ENCODE peak calls at places on chromosomes 5 and 9, in four cellular contexts. P is HL-60, N is GM12891, K is K562. X is an unnamed sample.

GRCh38 chr5:35926389-35927051 is 11.9 kb downstream of the CAPSL start:
- DNase-seq in P (peak), N (peak), K (peak), X (no peak)

GRCh38 chr9:78221425-78221824 is 14.4 kb upstream of the CEP78 start:
- DNase-seq in P (no peak), N (no peak), K (no peak), X (no peak)

GRCh38 chr5:93790401-93790800 is 49.0 kb upstream of the POU5F2 start:
- DNase-seq in P (no peak), N (no peak), K (no peak), X (no peak)

GRCh38 chr5:153360860-153361259 is 129.6 kb upstream of the GRIA1 start:
- DNase-seq in P (no peak), N (no peak), K (no peak), X (no peak)

GRCh38 chr5:170105643-170106611 is at the start of gene FOXI1:
- DNase-seq in P (peak), N (no peak), K (peak), X (no peak)

GRCh38 chr5:180160215-180160614 is 48.8 kb downstream of the RASGEF1C start:
- DNase-seq in P (no peak), N (no peak), K (no peak), X (no peak)

GRCh38 chr9:88319936-88320747 is 68.1 kb upstream of the SPIN1 start:
- DNase-seq in P (no peak), N (no peak), K (no peak), X (no peak)

GRCh38 chr9:27792971-27793689 is 219.8 kb upstream of the C9orf72 start:
- DNase-seq in P (no peak), N (no peak), K (no peak), X (no peak)

GRCh38 chr9:109845178-109845577 is 65.2 kb downstream of the PALM2AKAP2 start:
- DNase-seq in P (no peak), N (no peak), K (no peak), X (no peak)

GRCh38 chr9:22026696-22027095 is 17.6 kb upstream of the CDKN2B start:
- DNase-seq in P (no peak), N (no peak), K (no peak), X (no peak)

GRCh38 chr9:115359011-115359780 is 241.2 kb upstream of the TNC start:
- DNase-seq in P (no peak), N (no peak), K (no peak), X (no peak)

GRCh38 chr5:116320486-116320885 is 235.7 kb downstream of the COMMD10 start:
- DNase-seq in P (no peak), N (no peak), K (no peak), X (no peak)
- TF ChIP-seq SPI1 in P (no peak), N (no peak), K (no peak), X (no peak)

DNA sequence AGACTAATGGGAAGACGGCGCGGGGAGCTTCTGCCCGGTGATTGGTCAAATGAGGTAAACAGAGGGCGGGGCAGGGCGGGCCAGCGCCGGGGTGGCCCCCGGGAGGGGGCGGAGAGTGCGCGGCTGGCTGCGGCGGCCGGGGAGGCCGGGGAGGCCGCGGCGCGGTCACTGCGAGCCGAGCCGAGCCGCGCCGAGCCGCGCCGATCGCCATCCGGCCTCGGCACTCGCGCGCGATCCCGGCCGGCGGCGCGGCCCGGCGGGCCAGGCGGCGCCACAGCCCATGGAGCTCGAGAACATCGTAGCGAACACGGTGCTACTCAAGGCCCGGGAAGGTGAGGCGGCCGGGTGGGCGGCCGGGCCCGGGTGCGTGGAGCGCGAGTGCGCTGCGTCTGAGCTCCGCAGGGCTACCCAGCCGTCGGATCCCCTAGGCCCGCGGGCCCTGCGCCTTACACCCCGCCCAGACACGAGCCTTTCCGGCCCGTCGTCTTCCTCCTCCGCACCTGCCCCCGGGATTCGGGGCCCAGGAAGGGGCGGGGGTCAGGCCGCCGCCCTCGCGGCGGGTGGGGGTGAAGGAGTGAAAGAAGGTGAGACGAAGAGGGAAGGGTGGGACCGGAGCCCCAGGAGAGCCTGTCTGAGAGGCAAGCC is at the start of gene GRK6:
- DNase-seq in P (peak), N (no peak), K (peak), X (no peak)
- TF ChIP-seq SPI1 in P (no peak), N (no peak), K (no peak), X (no peak)

GRCh38 chr5:72846483-72846882 is 30.0 kb downstream of the TNPO1 start:
- DNase-seq in P (no peak), N (no peak), K (no peak), X (no peak)

GRCh38 chr5:72847989-72848473 is 31.6 kb downstream of the TNPO1 start:
- DNase-seq in P (peak), N (peak), K (peak), X (peak)

GRCh38 chr5:72848474-72849428 is 32.3 kb downstream of the TNPO1 start:
- DNase-seq in P (no peak), N (peak), K (peak), X (peak)

GRCh38 chr5:72845889-72846288 is 29.4 kb downstream of the TNPO1 start:
- DNase-seq in P (no peak), N (no peak), K (no peak), X (no peak)

GRCh38 chr5:72847439-72847838 is 31.0 kb downstream of the TNPO1 start:
- DNase-seq in P (no peak), N (no peak), K (no peak), X (no peak)
- TF ChIP-seq SPI1 in P (no peak), N (no peak), K (no peak), X (no peak)

DNA sequence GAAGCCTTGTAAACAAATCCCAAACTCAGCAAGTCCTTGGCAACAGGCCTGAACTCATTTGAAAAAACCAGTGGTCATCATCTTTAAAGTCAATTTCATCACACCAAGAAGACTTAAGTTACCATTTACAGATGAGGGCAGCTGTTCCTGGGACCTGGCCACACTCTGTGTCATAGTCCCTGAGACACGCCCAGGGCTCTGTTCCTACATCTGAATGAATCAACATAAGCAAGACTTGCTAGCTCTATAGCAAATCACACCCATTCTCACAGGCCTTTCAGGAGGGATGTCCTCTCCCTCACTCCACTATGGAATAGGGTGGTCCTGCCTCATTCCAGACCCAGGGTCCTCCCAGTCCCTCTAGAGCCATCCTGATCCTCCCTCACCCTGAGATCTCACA is 142.8 kb downstream of the NSG2 start:
- DNase-seq in P (no peak), N (no peak), K (no peak), X (no peak)
- TF ChIP-seq SPI1 in P (no peak), N (no peak), K (no peak), X (no peak)

DNA sequence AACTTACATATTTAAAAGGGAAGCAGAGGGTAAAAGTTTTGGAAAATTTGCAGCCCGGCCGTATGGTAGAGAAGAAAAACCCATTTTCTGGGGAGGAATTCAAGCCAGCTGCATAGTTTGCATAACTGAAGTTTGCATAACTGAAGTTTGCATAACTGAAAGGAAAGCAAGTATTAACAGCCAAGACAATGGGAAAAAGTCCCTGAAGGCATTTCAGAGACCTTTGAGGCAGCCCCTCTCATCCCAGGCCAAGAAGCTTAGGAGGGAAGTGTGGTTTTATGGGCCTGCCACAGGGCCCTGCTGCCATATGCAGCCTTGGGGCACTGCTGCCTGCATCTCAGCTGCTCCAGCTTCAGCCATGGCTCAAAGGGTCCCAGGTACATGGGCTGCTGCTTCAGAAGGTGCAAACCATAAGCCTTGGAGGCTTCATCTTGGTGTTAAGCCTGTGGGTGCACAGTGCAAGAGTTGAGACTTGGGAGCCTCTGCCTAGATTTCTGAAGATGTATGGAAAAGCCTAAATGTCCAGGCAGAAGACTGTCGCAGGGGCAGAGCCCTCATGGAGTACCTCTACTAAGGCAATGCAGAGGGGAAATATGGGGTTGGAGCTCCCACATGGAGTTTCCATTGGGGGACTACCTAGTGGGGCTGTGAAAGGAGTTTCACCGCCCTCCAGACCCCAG is 36.9 kb upstream of the CXCL14 start:
- DNase-seq in P (no peak), N (no peak), K (no peak), X (no peak)
- TF ChIP-seq SPI1 in P (no peak), N (no peak), K (no peak), X (no peak)

DNA sequence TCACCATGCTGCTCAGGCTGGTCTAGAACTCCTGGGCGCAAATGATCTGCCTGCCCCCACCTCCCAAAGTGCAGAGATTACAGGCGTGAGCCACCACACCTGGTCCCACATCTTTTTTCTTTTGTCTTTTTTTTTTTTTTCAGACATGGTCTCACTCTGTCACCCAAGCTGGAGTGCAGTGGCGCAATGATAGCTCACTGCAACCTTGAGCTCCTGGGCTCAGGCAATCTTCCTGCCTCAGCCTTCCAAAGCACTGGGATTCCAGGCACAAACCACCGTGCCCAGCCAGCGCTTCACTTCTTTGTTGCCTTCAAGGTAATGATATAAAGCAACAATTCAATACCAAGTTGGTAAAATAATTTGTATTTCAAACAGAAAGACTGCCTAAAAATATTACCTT is 78.8 kb downstream of the USP20 start:
- DNase-seq in P (no peak), N (no peak), K (no peak), X (no peak)
- TF ChIP-seq SPI1 in P (no peak), N (no peak), K (no peak), X (no peak)

GRCh38 chr5:163459465-163459887 is 426 bp downstream of the NUDCD2 start:
- DNase-seq in P (peak), N (no peak), K (no peak), X (no peak)

GRCh38 chr5:163459888-163460561 is at the start of gene NUDCD2:
- DNase-seq in P (peak), N (peak), K (peak), X (peak)

GRCh38 chr5:163463063-163463435 is 2.6 kb downstream of the HMMR start:
- DNase-seq in P (no peak), N (no peak), K (no peak), X (no peak)

GRCh38 chr5:163458778-163459405 is 1.0 kb downstream of the NUDCD2 start:
- DNase-seq in P (no peak), N (no peak), K (no peak), X (no peak)

DNA sequence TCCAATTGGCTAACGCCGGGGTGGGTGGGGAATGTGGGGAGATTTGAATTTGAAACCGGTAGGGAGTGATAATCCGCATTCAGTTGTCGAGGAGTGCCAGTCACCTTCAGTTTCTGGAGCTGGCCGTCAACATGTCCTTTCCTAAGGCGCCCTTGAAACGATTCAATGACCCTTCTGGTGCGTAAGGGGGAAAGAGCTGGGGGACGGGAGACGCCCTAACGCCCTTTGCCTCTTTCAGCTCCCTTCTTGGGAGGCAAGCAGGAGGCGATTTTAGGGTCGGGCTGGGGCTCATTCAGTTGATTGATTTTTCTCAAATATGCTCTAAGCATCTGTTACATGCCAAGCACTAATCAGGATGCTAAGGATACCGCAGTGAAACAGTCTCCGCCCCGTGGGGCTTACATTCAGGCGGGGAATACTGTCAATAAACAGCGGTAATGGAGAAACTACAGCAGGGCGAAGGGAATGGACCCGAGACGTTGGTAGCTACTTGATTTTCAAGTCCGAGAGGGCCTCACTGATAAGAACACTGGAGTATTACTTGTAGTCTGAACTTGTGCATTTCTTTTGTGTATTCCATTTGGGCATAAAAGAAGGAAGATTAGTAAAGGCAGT is at the start of gene HMMR:
- DNase-seq in P (no peak), N (no peak), K (no peak), X (no peak)
- TF ChIP-seq SPI1 in P (no peak), N (no peak), K (no peak), X (no peak)

GRCh38 chr9:19120846-19121245 is 6.4 kb downstream of the PLIN2 start:
- DNase-seq in P (no peak), N (no peak), K (no peak), X (no peak)
- TF ChIP-seq SPI1 in P (no peak), N (no peak), K (no peak), X (no peak)

X was measured in GM12878.